ENCODE peak calls at places on chromosomes 16 and 17, in six cellular contexts. One of them, this sample, is unnamed.

GRCh38 chr17:47717261-47717697 is 15.8 kb upstream of the TBX21 start:
- DNase-seq in CD8-positive, alpha-beta T cell: no peak
- DNase-seq in esophagus squamous epithelium: no peak
- DNase-seq in neural progenitor cell: no peak
- DNase-seq in stomach: no peak
- DNase-seq in esophagus muscularis mucosa: no peak
- DNase-seq in this sample: no peak

GRCh38 chr17:31888124-31888523 is 13.4 kb downstream of the UTP6 start:
- DNase-seq in CD8-positive, alpha-beta T cell: no peak
- DNase-seq in esophagus squamous epithelium: no peak
- DNase-seq in neural progenitor cell: no peak
- DNase-seq in stomach: no peak
- DNase-seq in esophagus muscularis mucosa: no peak
- DNase-seq in this sample: no peak

GRCh38 chr17:79045830-79046500 is 22.0 kb downstream of the C1QTNF1 start:
- DNase-seq in CD8-positive, alpha-beta T cell: peak; percentile 45
- DNase-seq in esophagus squamous epithelium: no peak
- DNase-seq in neural progenitor cell: peak; percentile 82
- DNase-seq in stomach: peak; percentile 82
- DNase-seq in esophagus muscularis mucosa: no peak
- DNase-seq in this sample: peak; percentile 76

GRCh38 chr17:49157784-49158183 is 25.2 kb downstream of the B4GALNT2 start:
- DNase-seq in CD8-positive, alpha-beta T cell: no peak
- DNase-seq in esophagus squamous epithelium: no peak
- DNase-seq in neural progenitor cell: no peak
- DNase-seq in stomach: no peak
- DNase-seq in esophagus muscularis mucosa: no peak
- DNase-seq in this sample: peak; percentile 29

GRCh38 chr16:88854306-88855111 is 2.2 kb downstream of the GALNS start:
- DNase-seq in CD8-positive, alpha-beta T cell: no peak
- DNase-seq in esophagus squamous epithelium: no peak
- DNase-seq in neural progenitor cell: no peak
- DNase-seq in stomach: no peak
- DNase-seq in esophagus muscularis mucosa: no peak
- DNase-seq in this sample: no peak

GRCh38 chr16:54280751-54281150 is 5.8 kb downstream of the IRX3 start:
- DNase-seq in CD8-positive, alpha-beta T cell: no peak
- DNase-seq in esophagus squamous epithelium: no peak
- DNase-seq in neural progenitor cell: no peak
- DNase-seq in stomach: no peak
- DNase-seq in esophagus muscularis mucosa: no peak
- DNase-seq in this sample: no peak

GRCh38 chr16:87487361-87487924 is 5.4 kb downstream of the ZCCHC14 start:
- DNase-seq in CD8-positive, alpha-beta T cell: no peak
- DNase-seq in esophagus squamous epithelium: no peak
- DNase-seq in neural progenitor cell: peak; percentile 65
- DNase-seq in stomach: peak; percentile 79
- DNase-seq in esophagus muscularis mucosa: no peak
- DNase-seq in this sample: no peak

GRCh38 chr16:17357302-17358062 is 113.3 kb downstream of the XYLT1 start:
- DNase-seq in CD8-positive, alpha-beta T cell: no peak
- DNase-seq in esophagus squamous epithelium: no peak
- DNase-seq in neural progenitor cell: no peak
- DNase-seq in stomach: no peak
- DNase-seq in esophagus muscularis mucosa: no peak
- DNase-seq in this sample: no peak

GRCh38 chr16:17313085-17313611 is 157.6 kb downstream of the XYLT1 start:
- DNase-seq in CD8-positive, alpha-beta T cell: no peak
- DNase-seq in esophagus squamous epithelium: no peak
- DNase-seq in neural progenitor cell: no peak
- DNase-seq in stomach: no peak
- DNase-seq in esophagus muscularis mucosa: no peak
- DNase-seq in this sample: no peak

GRCh38 chr16:15650019-15650697 is at the start of gene NDE1:
- DNase-seq in CD8-positive, alpha-beta T cell: peak; percentile 84
- DNase-seq in esophagus squamous epithelium: peak; percentile 19
- DNase-seq in neural progenitor cell: peak; percentile 98
- DNase-seq in stomach: peak; percentile 94
- DNase-seq in esophagus muscularis mucosa: peak; percentile 96
- DNase-seq in this sample: peak; percentile 91
- TF ChIP-seq CTCF in CD8-positive, alpha-beta T cell: no peak
- TF ChIP-seq CTCF in esophagus squamous epithelium: no peak
- TF ChIP-seq CTCF in neural progenitor cell: no peak
- TF ChIP-seq CTCF in stomach: no peak
- TF ChIP-seq CTCF in esophagus muscularis mucosa: no peak
- TF ChIP-seq CTCF in this sample: no peak

GRCh38 chr17:7982666-7983065 is 19.7 kb upstream of the GUCY2D start:
- DNase-seq in CD8-positive, alpha-beta T cell: no peak
- DNase-seq in esophagus squamous epithelium: no peak
- DNase-seq in neural progenitor cell: peak; percentile 48
- DNase-seq in stomach: no peak
- DNase-seq in esophagus muscularis mucosa: no peak
- DNase-seq in this sample: no peak
- H3K27ac ChIP-seq in CD8-positive, alpha-beta T cell: no peak overlapping the region
- H3K27ac ChIP-seq in esophagus squamous epithelium: no peak overlapping the region
- H3K27ac ChIP-seq in neural progenitor cell: no peak overlapping the region
- H3K27ac ChIP-seq in stomach: no peak overlapping the region
- H3K27ac ChIP-seq in esophagus muscularis mucosa: no peak overlapping the region
- H3K27ac ChIP-seq in this sample: no peak overlapping the region

GRCh38 chr17:28727727-28728363 is 743 bp upstream of the NEK8 start:
- DNase-seq in CD8-positive, alpha-beta T cell: peak; percentile 72
- DNase-seq in esophagus squamous epithelium: no peak
- DNase-seq in neural progenitor cell: peak; percentile 91
- DNase-seq in stomach: peak; percentile 72
- DNase-seq in esophagus muscularis mucosa: no peak
- DNase-seq in this sample: peak; percentile 69
- TF ChIP-seq CTCF in CD8-positive, alpha-beta T cell: no peak
- TF ChIP-seq CTCF in esophagus squamous epithelium: peak; percentile 25
- TF ChIP-seq CTCF in neural progenitor cell: peak; percentile 47
- TF ChIP-seq CTCF in stomach: no peak
- TF ChIP-seq CTCF in esophagus muscularis mucosa: peak; percentile 26
- TF ChIP-seq CTCF in this sample: peak; percentile 44

GRCh38 chr16:70682239-70683145 is 3.4 kb downstream of the MTSS2 start:
- DNase-seq in CD8-positive, alpha-beta T cell: no peak
- DNase-seq in esophagus squamous epithelium: no peak
- DNase-seq in neural progenitor cell: no peak
- DNase-seq in stomach: no peak
- DNase-seq in esophagus muscularis mucosa: no peak
- DNase-seq in this sample: no peak
- H3K27ac ChIP-seq in CD8-positive, alpha-beta T cell: no peak overlapping the region
- H3K27ac ChIP-seq in esophagus squamous epithelium: peak overlapping the region; percentile 88
- H3K27ac ChIP-seq in neural progenitor cell: no peak overlapping the region
- H3K27ac ChIP-seq in stomach: peak overlapping the region; percentile 95
- H3K27ac ChIP-seq in esophagus muscularis mucosa: peak overlapping the region; percentile 96
- H3K27ac ChIP-seq in this sample: no peak overlapping the region

DNA sequence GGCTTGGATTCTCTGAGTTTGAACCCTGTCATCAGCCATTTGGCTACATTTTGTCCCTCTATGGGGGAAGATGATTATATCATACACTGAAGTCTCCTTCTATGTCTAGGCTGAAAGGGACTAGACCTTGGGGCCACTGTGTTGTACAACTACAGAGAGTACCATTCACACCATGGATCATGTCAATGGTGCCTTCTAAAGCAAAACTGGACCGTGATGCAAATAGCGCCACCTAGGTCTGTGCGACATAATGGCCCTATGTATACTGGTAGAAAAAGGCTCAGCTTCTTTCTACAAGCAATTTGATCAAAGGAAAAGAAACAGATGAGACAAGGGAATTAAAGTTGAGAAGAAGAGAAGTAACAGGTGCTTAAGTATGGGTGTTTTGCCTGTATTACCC is 100.7 kb downstream of the LYRM1 start:
- DNase-seq in CD8-positive, alpha-beta T cell: no peak
- DNase-seq in esophagus squamous epithelium: no peak
- DNase-seq in neural progenitor cell: peak; percentile 63
- DNase-seq in stomach: no peak
- DNase-seq in esophagus muscularis mucosa: peak; percentile 70
- DNase-seq in this sample: peak; percentile 39
- TF ChIP-seq CTCF in CD8-positive, alpha-beta T cell: no peak
- TF ChIP-seq CTCF in esophagus squamous epithelium: peak; percentile 21
- TF ChIP-seq CTCF in neural progenitor cell: peak; percentile 75
- TF ChIP-seq CTCF in stomach: no peak
- TF ChIP-seq CTCF in esophagus muscularis mucosa: peak; percentile 37
- TF ChIP-seq CTCF in this sample: peak; percentile 79

DNA sequence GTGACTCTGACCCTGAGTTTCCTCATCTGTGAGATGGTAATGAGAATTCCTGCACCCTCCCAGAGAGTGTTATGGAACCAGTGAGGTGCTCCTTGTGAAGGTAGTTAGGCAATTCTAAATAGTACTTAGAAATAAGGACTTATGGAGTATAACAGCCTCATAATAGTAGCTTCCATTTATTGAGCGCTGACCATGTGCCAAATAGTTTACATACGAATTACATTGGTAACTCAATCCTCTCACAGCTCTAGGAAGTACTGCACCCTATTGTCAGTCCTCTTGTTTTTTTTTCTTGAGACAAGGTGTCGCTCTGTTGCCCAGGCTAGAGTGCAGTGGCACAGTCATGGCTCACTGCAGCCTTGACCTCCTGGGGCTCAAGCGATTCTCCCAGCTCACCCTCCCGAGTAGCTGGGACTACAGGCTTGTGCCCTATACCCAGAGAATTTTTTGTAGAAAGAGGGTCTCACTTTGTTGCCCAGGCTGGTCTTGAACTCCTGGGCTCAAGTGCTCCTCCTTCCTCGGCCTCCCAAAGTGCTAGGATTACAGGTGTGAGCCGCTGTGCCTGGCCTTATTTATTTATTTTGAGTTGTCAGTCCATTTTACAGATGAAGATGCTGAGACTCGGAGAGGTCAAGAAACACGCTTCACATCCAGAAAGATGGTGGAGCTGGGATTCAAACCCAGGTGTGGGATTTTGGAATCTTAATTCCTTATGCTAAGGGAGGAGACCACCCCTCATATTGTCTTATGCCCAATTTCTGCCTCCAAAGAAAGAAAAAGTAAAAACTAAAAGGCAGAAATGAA is 2.9 kb downstream of the TNS4 start:
- DNase-seq in CD8-positive, alpha-beta T cell: no peak
- DNase-seq in esophagus squamous epithelium: no peak
- DNase-seq in neural progenitor cell: no peak
- DNase-seq in stomach: no peak
- DNase-seq in esophagus muscularis mucosa: no peak
- DNase-seq in this sample: no peak
- H3K27ac ChIP-seq in CD8-positive, alpha-beta T cell: no peak overlapping the region
- H3K27ac ChIP-seq in esophagus squamous epithelium: peak overlapping the region; percentile 91
- H3K27ac ChIP-seq in neural progenitor cell: no peak overlapping the region
- H3K27ac ChIP-seq in stomach: peak overlapping the region; percentile 84
- H3K27ac ChIP-seq in esophagus muscularis mucosa: peak overlapping the region; percentile 75
- H3K27ac ChIP-seq in this sample: no peak overlapping the region